ENCODE peak calls at places on chromosomes 13 and 19, in four cellular contexts. One of them, this sample, is unnamed.

GRCh38 chr13:35699805-35700204 is 223.3 kb upstream of the MAB21L1 start:
- DNase-seq in OCI-LY7: no peak
- DNase-seq in neural progenitor cell: no peak
- DNase-seq in GM23338: no peak
- DNase-seq in this sample: no peak

GRCh38 chr13:29749401-29750177 is 100.8 kb downstream of the UBL3 start:
- DNase-seq in neural progenitor cell: no peak
- DNase-seq in GM23338: no peak
- DNase-seq in OCI-LY7: no peak
- DNase-seq in this sample: no peak

GRCh38 chr13:23350009-23350408 is 83.5 kb downstream of the SACS start:
- DNase-seq in OCI-LY7: no peak
- DNase-seq in neural progenitor cell: no peak
- DNase-seq in GM23338: no peak
- DNase-seq in this sample: no peak

GRCh38 chr13:67184247-67184646 is 45.9 kb downstream of the PCDH9 start:
- DNase-seq in GM23338: no peak
- DNase-seq in neural progenitor cell: no peak
- DNase-seq in OCI-LY7: no peak
- DNase-seq in this sample: no peak

GRCh38 chr19:35958660-35959039 is 22.5 kb downstream of the LRFN3 start:
- DNase-seq in OCI-LY7: no peak
- DNase-seq in neural progenitor cell: no peak
- DNase-seq in GM23338: peak; percentile 35
- DNase-seq in this sample: no peak

GRCh38 chr13:30143671-30144400 is 163.5 kb downstream of the KATNAL1 start:
- DNase-seq in GM23338: no peak
- DNase-seq in neural progenitor cell: no peak
- DNase-seq in OCI-LY7: peak; percentile 40
- DNase-seq in this sample: peak; percentile 8

GRCh38 chr19:32800757-32801156 is 68.8 kb downstream of the SLC7A9 start:
- DNase-seq in neural progenitor cell: no peak
- DNase-seq in OCI-LY7: no peak
- DNase-seq in GM23338: peak; percentile 71
- DNase-seq in this sample: no peak

GRCh38 chr13:75864718-75865117 is 228.6 kb downstream of the LMO7 start:
- DNase-seq in OCI-LY7: no peak
- DNase-seq in GM23338: no peak
- DNase-seq in neural progenitor cell: no peak
- DNase-seq in this sample: no peak

GRCh38 chr13:110177790-110178189 is 129.2 kb downstream of the COL4A1 start:
- DNase-seq in OCI-LY7: no peak
- DNase-seq in GM23338: no peak
- DNase-seq in neural progenitor cell: no peak
- DNase-seq in this sample: no peak

GRCh38 chr13:34294483-34295129 is 476.7 kb downstream of the RFC3 start:
- DNase-seq in OCI-LY7: no peak
- DNase-seq in neural progenitor cell: peak; percentile 9
- DNase-seq in GM23338: no peak
- DNase-seq in this sample: no peak

GRCh38 chr19:3154957-3155736 is 19.3 kb downstream of the GNA15 start:
- DNase-seq in neural progenitor cell: no peak
- DNase-seq in OCI-LY7: peak; percentile 93
- DNase-seq in GM23338: no peak
- DNase-seq in this sample: no peak

GRCh38 chr13:53783466-53783865 is 754.9 kb downstream of the OLFM4 start:
- DNase-seq in OCI-LY7: no peak
- DNase-seq in neural progenitor cell: no peak
- DNase-seq in GM23338: no peak
- DNase-seq in this sample: no peak

GRCh38 chr13:60379837-60380236 is 17.2 kb upstream of the TDRD3 start:
- DNase-seq in GM23338: peak; percentile 36
- DNase-seq in neural progenitor cell: peak; percentile 36
- DNase-seq in OCI-LY7: peak; percentile 21
- DNase-seq in this sample: no peak

GRCh38 chr13:90868321-90868920 is 479.1 kb upstream of the MIR17HG start:
- DNase-seq in OCI-LY7: peak; percentile 53
- DNase-seq in GM23338: peak; percentile 48
- DNase-seq in neural progenitor cell: peak; percentile 31
- DNase-seq in this sample: no peak

GRCh38 chr19:33641261-33641660 is 19.5 kb downstream of the CHST8 start:
- DNase-seq in GM23338: no peak
- DNase-seq in OCI-LY7: no peak
- DNase-seq in neural progenitor cell: no peak
- DNase-seq in this sample: no peak

GRCh38 chr19:1651548-1652394 is 644 bp downstream of the TCF3 start:
- DNase-seq in OCI-LY7: peak; percentile 59
- DNase-seq in GM23338: peak; percentile 58
- DNase-seq in neural progenitor cell: peak; percentile 79
- DNase-seq in this sample: peak; percentile 76

GRCh38 chr13:23516190-23516589 is 54.0 kb upstream of the TNFRSF19 start:
- DNase-seq in GM23338: no peak
- DNase-seq in OCI-LY7: no peak
- DNase-seq in neural progenitor cell: peak; percentile 23
- DNase-seq in this sample: no peak

GRCh38 chr19:6958786-6959185 is 62.4 kb downstream of the MBD3L2B start:
- DNase-seq in GM23338: no peak
- DNase-seq in OCI-LY7: no peak
- DNase-seq in neural progenitor cell: no peak
- DNase-seq in this sample: no peak

GRCh38 chr13:78595819-78596700 is 7.3 kb downstream of the POU4F1 start:
- DNase-seq in neural progenitor cell: peak; percentile 81
- DNase-seq in GM23338: peak; percentile 75
- DNase-seq in OCI-LY7: no peak
- DNase-seq in this sample: no peak

GRCh38 chr13:95154441-95154886 is 146.8 kb downstream of the ABCC4 start:
- DNase-seq in OCI-LY7: no peak
- DNase-seq in GM23338: no peak
- DNase-seq in neural progenitor cell: no peak
- DNase-seq in this sample: no peak

GRCh38 chr13:76438050-76438449 is 448.2 kb downstream of the KCTD12 start:
- DNase-seq in GM23338: no peak
- DNase-seq in OCI-LY7: no peak
- DNase-seq in neural progenitor cell: no peak
- DNase-seq in this sample: no peak

GRCh38 chr13:77800219-77800618 is 102.7 kb downstream of the SLAIN1 start:
- DNase-seq in OCI-LY7: no peak
- DNase-seq in neural progenitor cell: no peak
- DNase-seq in GM23338: no peak
- DNase-seq in this sample: no peak

GRCh38 chr19:55383789-55384575 is at the start of gene TMEM238:
- DNase-seq in GM23338: peak; percentile 90
- DNase-seq in neural progenitor cell: peak; percentile 88
- DNase-seq in OCI-LY7: peak; percentile 87
- DNase-seq in this sample: peak; percentile 72

GRCh38 chr13:91716436-91717065 is 318.1 kb downstream of the GPC5 start:
- DNase-seq in OCI-LY7: no peak
- DNase-seq in neural progenitor cell: no peak
- DNase-seq in GM23338: no peak
- DNase-seq in this sample: no peak

GRCh38 chr13:111394211-111394922 is 73.9 kb downstream of the TEX29 start:
- DNase-seq in OCI-LY7: no peak
- DNase-seq in neural progenitor cell: no peak
- DNase-seq in GM23338: no peak
- DNase-seq in this sample: no peak
- TF ChIP-seq EZH2phosphoT487 in OCI-LY7: no peak
- TF ChIP-seq EZH2phosphoT487 in neural progenitor cell: no peak
- TF ChIP-seq EZH2phosphoT487 in GM23338: no peak
- TF ChIP-seq EZH2phosphoT487 in this sample: no peak

GRCh38 chr19:5121286-5122120 is 152.6 kb downstream of the KDM4B start:
- DNase-seq in GM23338: no peak
- DNase-seq in OCI-LY7: no peak
- DNase-seq in neural progenitor cell: no peak
- DNase-seq in this sample: no peak
- H3K27ac ChIP-seq in GM23338: no peak overlapping the region
- H3K27ac ChIP-seq in OCI-LY7: no peak overlapping the region
- H3K27ac ChIP-seq in neural progenitor cell: peak overlapping the region; percentile 63
- H3K27ac ChIP-seq in this sample: no peak overlapping the region

GRCh38 chr19:14533450-14533849 is 4.1 kb downstream of the TECR start:
- DNase-seq in neural progenitor cell: no peak
- DNase-seq in GM23338: no peak
- DNase-seq in OCI-LY7: no peak
- DNase-seq in this sample: no peak

GRCh38 chr19:14540741-14541525 is 11.5 kb downstream of the TECR start:
- DNase-seq in GM23338: no peak
- DNase-seq in neural progenitor cell: no peak
- DNase-seq in OCI-LY7: no peak
- DNase-seq in this sample: no peak

GRCh38 chr19:14542721-14543328 is 13.4 kb downstream of the TECR start:
- DNase-seq in OCI-LY7: no peak
- DNase-seq in GM23338: no peak
- DNase-seq in neural progenitor cell: no peak
- DNase-seq in this sample: no peak

DNA sequence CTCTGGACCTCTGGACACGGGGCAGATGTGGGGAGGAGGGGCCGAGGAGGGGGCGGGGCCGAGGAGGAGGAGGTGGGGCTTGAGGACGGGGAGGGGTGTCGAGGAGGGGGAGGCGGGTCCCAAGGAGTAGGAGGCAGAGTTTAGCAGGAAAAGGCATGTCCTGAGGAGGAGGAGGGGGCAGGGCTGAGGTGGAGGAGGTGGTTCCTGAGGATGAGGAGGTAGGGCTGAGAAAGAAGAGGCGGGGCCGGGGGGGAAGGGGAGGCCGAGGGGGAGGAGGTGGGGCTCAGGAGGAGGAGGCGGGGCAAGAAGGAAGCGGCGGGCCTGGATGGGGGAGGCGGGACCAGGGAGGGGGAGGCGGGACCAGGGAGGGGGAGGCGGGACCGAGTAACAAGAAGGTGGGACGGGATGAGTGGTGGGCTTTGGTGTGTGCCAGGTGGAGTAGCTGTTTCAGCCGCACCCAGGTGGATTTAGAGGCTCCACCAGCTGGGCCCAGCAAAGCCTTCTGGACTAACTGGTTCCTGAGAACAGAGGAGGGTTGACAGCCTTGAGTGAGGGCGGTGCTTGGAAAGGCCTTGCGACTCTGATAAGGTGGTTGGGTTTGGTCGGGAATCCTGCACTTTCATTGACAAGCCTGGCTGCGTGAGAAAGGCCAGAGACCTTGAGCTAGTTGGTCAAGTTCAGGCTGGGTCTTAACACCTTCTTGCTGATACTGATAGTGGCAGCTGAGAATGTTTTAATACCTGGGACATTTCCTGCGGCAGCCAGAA is 7.7 kb downstream of the TECR start:
- DNase-seq in neural progenitor cell: peak; percentile 95
- DNase-seq in GM23338: peak; percentile 98
- DNase-seq in OCI-LY7: peak; percentile 72
- DNase-seq in this sample: no peak
- H3K4me2 ChIP-seq in neural progenitor cell: peak overlapping the region; percentile 42
- H3K4me2 ChIP-seq in GM23338: peak overlapping the region; percentile 77
- H3K4me2 ChIP-seq in OCI-LY7: peak overlapping the region; percentile 48
- H3K4me2 ChIP-seq in this sample: no peak overlapping the region

DNA sequence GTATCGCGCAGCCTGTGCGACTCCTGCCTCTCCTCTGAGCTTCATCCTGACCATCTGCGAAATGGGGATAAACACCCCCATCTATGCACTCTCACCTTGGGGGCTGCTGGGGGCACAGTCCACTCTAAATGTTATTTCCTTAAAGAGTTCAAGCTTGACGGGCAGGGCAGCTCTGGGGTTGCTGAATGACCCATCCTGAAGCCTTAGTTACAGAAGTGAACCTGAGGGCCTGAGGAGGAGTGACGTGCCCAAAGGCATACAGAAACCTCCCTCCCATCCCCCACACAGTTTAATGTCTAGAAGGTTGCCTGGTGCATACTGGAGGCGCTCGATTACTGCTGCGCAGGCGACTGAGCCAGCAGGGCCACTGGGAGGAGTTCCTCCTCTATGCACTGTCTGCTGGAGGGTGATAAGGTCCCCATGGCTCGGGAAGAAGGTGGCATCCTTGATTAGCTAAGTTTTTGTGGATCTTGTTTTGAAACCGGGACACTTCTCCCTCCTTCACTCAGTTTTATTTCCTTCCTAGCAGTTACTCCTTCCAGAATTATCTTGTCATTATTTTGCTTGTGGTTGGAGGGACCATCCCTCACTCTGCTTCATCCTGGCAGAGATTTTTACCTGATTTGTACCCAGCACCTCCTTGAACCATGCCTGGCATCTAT is 572 bp upstream of the FKBP8 start:
- DNase-seq in neural progenitor cell: peak; percentile 70
- DNase-seq in GM23338: peak; percentile 90
- DNase-seq in OCI-LY7: peak; percentile 92
- DNase-seq in this sample: peak; percentile 94
- TF ChIP-seq EZH2phosphoT487 in neural progenitor cell: no peak
- TF ChIP-seq EZH2phosphoT487 in GM23338: no peak
- TF ChIP-seq EZH2phosphoT487 in OCI-LY7: no peak
- TF ChIP-seq EZH2phosphoT487 in this sample: no peak

DNA sequence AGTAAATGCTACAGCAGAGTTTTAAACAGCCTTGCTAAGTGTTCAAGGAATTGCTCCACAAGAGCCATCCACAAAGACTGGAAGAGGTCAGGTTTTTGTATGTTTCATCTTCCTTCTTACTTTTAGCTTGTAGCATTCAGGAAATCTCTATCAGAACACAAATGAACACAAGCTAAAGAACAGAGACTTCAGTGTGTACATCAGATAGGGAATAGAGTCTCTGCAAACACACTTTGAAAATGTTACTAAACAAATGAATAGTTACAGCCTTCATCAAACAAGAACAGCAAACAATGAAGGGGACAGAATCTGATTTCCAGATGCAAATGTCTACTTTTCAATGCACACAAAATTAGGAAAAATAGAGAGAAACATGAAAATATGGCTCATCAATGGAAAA is 7.7 kb downstream of the ZNF563 start:
- DNase-seq in GM23338: no peak
- DNase-seq in OCI-LY7: no peak
- DNase-seq in neural progenitor cell: no peak
- DNase-seq in this sample: no peak
- H3K27ac ChIP-seq in GM23338: no peak overlapping the region
- H3K27ac ChIP-seq in OCI-LY7: no peak overlapping the region
- H3K27ac ChIP-seq in neural progenitor cell: no peak overlapping the region
- H3K27ac ChIP-seq in this sample: no peak overlapping the region

GRCh38 chr13:31522431-31522830 is 216.9 kb upstream of the RXFP2 start:
- DNase-seq in GM23338: no peak
- DNase-seq in OCI-LY7: no peak
- DNase-seq in neural progenitor cell: no peak
- DNase-seq in this sample: no peak
- H3K4me2 ChIP-seq in GM23338: no peak overlapping the region
- H3K4me2 ChIP-seq in OCI-LY7: no peak overlapping the region
- H3K4me2 ChIP-seq in neural progenitor cell: no peak overlapping the region
- H3K4me2 ChIP-seq in this sample: no peak overlapping the region

This sample was measured in MM.1S.